ENCODE peak calls at places on chromosomes 12 and 14, in seven cellular contexts. One of them, this sample, is unnamed.

GRCh38 chr14:71659165-71659564 is 273.1 kb upstream of the RGS6 start:
- DNase-seq in body of pancreas: no peak
- DNase-seq in upper lobe of right lung: no peak
- DNase-seq in ovary: no peak
- DNase-seq in NB4: no peak
- DNase-seq in GM23338: no peak
- DNase-seq in uterus: no peak
- DNase-seq in this sample: peak; percentile 33

GRCh38 chr14:52380294-52380693 is 66.2 kb downstream of the PTGER2 start:
- DNase-seq in ovary: no peak
- DNase-seq in body of pancreas: no peak
- DNase-seq in GM23338: no peak
- DNase-seq in uterus: no peak
- DNase-seq in NB4: no peak
- DNase-seq in upper lobe of right lung: no peak
- DNase-seq in this sample: peak; percentile 37

GRCh38 chr14:99124482-99125104 is 147.4 kb downstream of the BCL11B start:
- DNase-seq in GM23338: no peak
- DNase-seq in upper lobe of right lung: no peak
- DNase-seq in uterus: no peak
- DNase-seq in ovary: no peak
- DNase-seq in body of pancreas: no peak
- DNase-seq in NB4: no peak
- DNase-seq in this sample: no peak

GRCh38 chr12:113863455-113863845 is 102.7 kb downstream of the RBM19 start:
- DNase-seq in body of pancreas: no peak
- DNase-seq in uterus: no peak
- DNase-seq in NB4: no peak
- DNase-seq in upper lobe of right lung: no peak
- DNase-seq in GM23338: no peak
- DNase-seq in ovary: no peak
- DNase-seq in this sample: no peak

GRCh38 chr12:69284131-69284530 is 44.8 kb downstream of the CPSF6 start:
- DNase-seq in GM23338: peak; percentile 93
- DNase-seq in NB4: peak; percentile 87
- DNase-seq in uterus: peak; percentile 72
- DNase-seq in upper lobe of right lung: peak; percentile 87
- DNase-seq in body of pancreas: peak; percentile 79
- DNase-seq in ovary: peak; percentile 86
- DNase-seq in this sample: peak; percentile 77

GRCh38 chr14:30223385-30223785 is 295.7 kb upstream of the PRKD1 start:
- DNase-seq in body of pancreas: peak; percentile 97
- DNase-seq in NB4: no peak
- DNase-seq in GM23338: no peak
- DNase-seq in uterus: peak; percentile 44
- DNase-seq in ovary: peak; percentile 29
- DNase-seq in upper lobe of right lung: peak; percentile 73
- DNase-seq in this sample: peak; percentile 94

GRCh38 chr14:23153891-23154796 is 29.3 kb downstream of the SLC7A8 start:
- DNase-seq in uterus: peak; percentile 95
- DNase-seq in body of pancreas: peak; percentile 98
- DNase-seq in NB4: peak; percentile 43
- DNase-seq in ovary: peak; percentile 95
- DNase-seq in upper lobe of right lung: peak; percentile 96
- DNase-seq in GM23338: peak; percentile 87
- DNase-seq in this sample: no peak

GRCh38 chr12:77924703-77925102 is 94.0 kb downstream of the NAV3 start:
- DNase-seq in body of pancreas: no peak
- DNase-seq in GM23338: no peak
- DNase-seq in uterus: no peak
- DNase-seq in upper lobe of right lung: no peak
- DNase-seq in NB4: no peak
- DNase-seq in ovary: no peak
- DNase-seq in this sample: peak; percentile 53

GRCh38 chr12:45938566-45938965 is 51.8 kb downstream of the SCAF11 start:
- DNase-seq in uterus: no peak
- DNase-seq in body of pancreas: no peak
- DNase-seq in ovary: no peak
- DNase-seq in GM23338: no peak
- DNase-seq in upper lobe of right lung: no peak
- DNase-seq in NB4: no peak
- DNase-seq in this sample: no peak

GRCh38 chr14:89425931-89426330 is 8.9 kb upstream of the FOXN3 start:
- DNase-seq in NB4: peak; percentile 49
- DNase-seq in upper lobe of right lung: no peak
- DNase-seq in uterus: no peak
- DNase-seq in body of pancreas: no peak
- DNase-seq in GM23338: no peak
- DNase-seq in ovary: no peak
- DNase-seq in this sample: peak; percentile 98

GRCh38 chr14:73239463-73240241 is 2.3 kb downstream of the PAPLN start:
- DNase-seq in GM23338: peak; percentile 77
- DNase-seq in ovary: peak; percentile 67
- DNase-seq in body of pancreas: peak; percentile 59
- DNase-seq in upper lobe of right lung: no peak
- DNase-seq in uterus: peak; percentile 61
- DNase-seq in NB4: no peak
- DNase-seq in this sample: peak; percentile 78

GRCh38 chr14:76958020-76958965 is 70.2 kb downstream of the IRF2BPL start:
- DNase-seq in uterus: no peak
- DNase-seq in GM23338: peak; percentile 44
- DNase-seq in body of pancreas: no peak
- DNase-seq in NB4: no peak
- DNase-seq in ovary: no peak
- DNase-seq in upper lobe of right lung: no peak
- DNase-seq in this sample: no peak

GRCh38 chr14:54646576-54647130 is 79.7 kb downstream of the SAMD4A start:
- DNase-seq in GM23338: no peak
- DNase-seq in upper lobe of right lung: no peak
- DNase-seq in ovary: no peak
- DNase-seq in NB4: no peak
- DNase-seq in body of pancreas: no peak
- DNase-seq in uterus: no peak
- DNase-seq in this sample: no peak

GRCh38 chr14:80300351-80300750 is 89.0 kb upstream of the DIO2 start:
- DNase-seq in upper lobe of right lung: no peak
- DNase-seq in body of pancreas: no peak
- DNase-seq in GM23338: no peak
- DNase-seq in NB4: no peak
- DNase-seq in ovary: no peak
- DNase-seq in uterus: no peak
- DNase-seq in this sample: no peak

GRCh38 chr12:16473610-16474326 is 126.3 kb downstream of the MGST1 start:
- DNase-seq in NB4: no peak
- DNase-seq in ovary: no peak
- DNase-seq in uterus: no peak
- DNase-seq in GM23338: no peak
- DNase-seq in body of pancreas: no peak
- DNase-seq in upper lobe of right lung: no peak
- DNase-seq in this sample: peak; percentile 16

GRCh38 chr12:52965337-52965731 is 16.4 kb downstream of the KRT18 start:
- DNase-seq in body of pancreas: peak; percentile 26
- DNase-seq in GM23338: peak; percentile 76
- DNase-seq in ovary: no peak
- DNase-seq in NB4: no peak
- DNase-seq in upper lobe of right lung: no peak
- DNase-seq in uterus: peak; percentile 23
- DNase-seq in this sample: no peak

GRCh38 chr12:48977290-48978281 is 536 bp upstream of the WNT1 start:
- DNase-seq in ovary: peak; percentile 64
- DNase-seq in body of pancreas: peak; percentile 62
- DNase-seq in GM23338: peak; percentile 82
- DNase-seq in upper lobe of right lung: peak; percentile 87
- DNase-seq in uterus: no peak
- DNase-seq in NB4: peak; percentile 77
- DNase-seq in this sample: no peak

GRCh38 chr12:48978741-48979601 is 849 bp downstream of the WNT1 start:
- DNase-seq in uterus: no peak
- DNase-seq in GM23338: no peak
- DNase-seq in NB4: no peak
- DNase-seq in body of pancreas: no peak
- DNase-seq in ovary: no peak
- DNase-seq in upper lobe of right lung: no peak
- DNase-seq in this sample: no peak

GRCh38 chr12:48980389-48980952 is 2.3 kb downstream of the WNT1 start:
- DNase-seq in GM23338: peak; percentile 88
- DNase-seq in body of pancreas: peak; percentile 25
- DNase-seq in upper lobe of right lung: no peak
- DNase-seq in uterus: no peak
- DNase-seq in NB4: peak; percentile 59
- DNase-seq in ovary: no peak
- DNase-seq in this sample: no peak

GRCh38 chr12:48979602-48980388 is 1.7 kb downstream of the WNT1 start:
- DNase-seq in body of pancreas: peak; percentile 58
- DNase-seq in NB4: peak; percentile 41
- DNase-seq in GM23338: peak; percentile 52
- DNase-seq in ovary: no peak
- DNase-seq in upper lobe of right lung: no peak
- DNase-seq in uterus: no peak
- DNase-seq in this sample: no peak

GRCh38 chr12:48978291-48978740 is at the start of gene WNT1:
- DNase-seq in body of pancreas: peak; percentile 38
- DNase-seq in uterus: no peak
- DNase-seq in NB4: no peak
- DNase-seq in GM23338: no peak
- DNase-seq in upper lobe of right lung: no peak
- DNase-seq in ovary: no peak
- DNase-seq in this sample: no peak
- H3K4me3 ChIP-seq in body of pancreas: no peak within 1 kb of the TSS
- H3K4me3 ChIP-seq in uterus: no peak within 1 kb of the TSS
- H3K4me3 ChIP-seq in NB4: no peak within 1 kb of the TSS
- H3K4me3 ChIP-seq in GM23338: peak within 1 kb of the TSS; percentile 59
- H3K4me3 ChIP-seq in upper lobe of right lung: peak within 1 kb of the TSS; percentile 42
- H3K4me3 ChIP-seq in ovary: no peak within 1 kb of the TSS
- H3K4me3 ChIP-seq in this sample: no peak within 1 kb of the TSS

GRCh38 chr12:120775862-120776552 is 50.4 kb downstream of the ACADS start:
- DNase-seq in ovary: no peak
- DNase-seq in GM23338: no peak
- DNase-seq in body of pancreas: no peak
- DNase-seq in NB4: no peak
- DNase-seq in uterus: no peak
- DNase-seq in upper lobe of right lung: no peak
- DNase-seq in this sample: no peak
- TF ChIP-seq CTCF in ovary: no peak
- TF ChIP-seq CTCF in GM23338: no peak
- TF ChIP-seq CTCF in body of pancreas: no peak
- TF ChIP-seq CTCF in NB4: peak; percentile 7
- TF ChIP-seq CTCF in uterus: no peak
- TF ChIP-seq CTCF in upper lobe of right lung: peak; percentile 14
- TF ChIP-seq CTCF in this sample: no peak

GRCh38 chr12:13100610-13100881 is 2.9 kb downstream of the GSG1 start:
- DNase-seq in NB4: no peak
- DNase-seq in upper lobe of right lung: no peak
- DNase-seq in GM23338: no peak
- DNase-seq in uterus: no peak
- DNase-seq in ovary: no peak
- DNase-seq in body of pancreas: no peak
- DNase-seq in this sample: no peak

GRCh38 chr12:13099066-13099909 is 4.2 kb downstream of the GSG1 start:
- DNase-seq in body of pancreas: no peak
- DNase-seq in GM23338: no peak
- DNase-seq in ovary: no peak
- DNase-seq in uterus: no peak
- DNase-seq in NB4: peak; percentile 96
- DNase-seq in upper lobe of right lung: no peak
- DNase-seq in this sample: peak; percentile 6

GRCh38 chr12:13099910-13100609 is 3.4 kb downstream of the GSG1 start:
- DNase-seq in upper lobe of right lung: no peak
- DNase-seq in GM23338: no peak
- DNase-seq in ovary: no peak
- DNase-seq in NB4: peak; percentile 25
- DNase-seq in uterus: no peak
- DNase-seq in body of pancreas: no peak
- DNase-seq in this sample: peak; percentile 7

GRCh38 chr12:13095266-13095995 is 8.0 kb downstream of the GSG1 start:
- DNase-seq in upper lobe of right lung: no peak
- DNase-seq in GM23338: no peak
- DNase-seq in uterus: no peak
- DNase-seq in ovary: no peak
- DNase-seq in NB4: peak; percentile 40
- DNase-seq in body of pancreas: no peak
- DNase-seq in this sample: no peak

GRCh38 chr12:13097526-13097925 is 5.9 kb downstream of the GSG1 start:
- DNase-seq in GM23338: no peak
- DNase-seq in NB4: peak; percentile 55
- DNase-seq in body of pancreas: no peak
- DNase-seq in uterus: peak; percentile 30
- DNase-seq in upper lobe of right lung: no peak
- DNase-seq in ovary: no peak
- DNase-seq in this sample: no peak
- H3K4me3 ChIP-seq in GM23338: no peak overlapping the region
- H3K4me3 ChIP-seq in NB4: peak overlapping the region; percentile 40
- H3K4me3 ChIP-seq in body of pancreas: no peak overlapping the region
- H3K4me3 ChIP-seq in uterus: peak overlapping the region; percentile 2
- H3K4me3 ChIP-seq in upper lobe of right lung: peak overlapping the region; percentile 38
- H3K4me3 ChIP-seq in ovary: peak overlapping the region; percentile 25
- H3K4me3 ChIP-seq in this sample: no peak overlapping the region

GRCh38 chr12:131139363-131140068 is 185.8 kb downstream of the ADGRD1 start:
- DNase-seq in uterus: no peak
- DNase-seq in ovary: no peak
- DNase-seq in upper lobe of right lung: peak; percentile 61
- DNase-seq in body of pancreas: no peak
- DNase-seq in GM23338: no peak
- DNase-seq in NB4: no peak
- DNase-seq in this sample: no peak

GRCh38 chr12:131140069-131140435 is 186.3 kb downstream of the ADGRD1 start:
- DNase-seq in GM23338: no peak
- DNase-seq in NB4: no peak
- DNase-seq in upper lobe of right lung: no peak
- DNase-seq in ovary: no peak
- DNase-seq in uterus: no peak
- DNase-seq in body of pancreas: no peak
- DNase-seq in this sample: no peak

GRCh38 chr12:131140697-131141096 is 187.0 kb downstream of the ADGRD1 start:
- DNase-seq in ovary: no peak
- DNase-seq in upper lobe of right lung: no peak
- DNase-seq in NB4: no peak
- DNase-seq in uterus: no peak
- DNase-seq in GM23338: no peak
- DNase-seq in body of pancreas: no peak
- DNase-seq in this sample: no peak

GRCh38 chr12:131142891-131143637 is 189.4 kb downstream of the ADGRD1 start:
- DNase-seq in uterus: no peak
- DNase-seq in GM23338: no peak
- DNase-seq in ovary: no peak
- DNase-seq in body of pancreas: no peak
- DNase-seq in NB4: peak; percentile 76
- DNase-seq in upper lobe of right lung: no peak
- DNase-seq in this sample: no peak

DNA sequence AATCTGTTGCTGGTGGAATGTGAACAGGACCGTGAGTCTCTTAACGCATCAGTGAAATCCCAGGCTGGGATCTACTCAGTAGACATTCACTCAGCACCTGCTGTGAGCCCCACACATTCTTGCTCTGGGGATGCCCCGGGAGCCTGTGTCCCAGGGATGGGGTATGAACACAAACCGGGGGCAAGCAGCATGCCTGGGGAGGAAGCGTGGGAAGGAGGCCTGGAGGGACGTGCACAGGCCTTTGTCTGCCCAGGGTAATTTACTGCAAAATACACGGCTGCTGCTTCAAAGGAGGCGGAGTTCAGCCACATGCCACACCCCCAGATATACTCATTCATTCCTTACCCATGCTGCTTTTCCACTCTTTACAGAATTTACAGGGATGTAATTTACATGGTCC is 187.8 kb downstream of the ADGRD1 start:
- DNase-seq in ovary: no peak
- DNase-seq in body of pancreas: no peak
- DNase-seq in NB4: no peak
- DNase-seq in GM23338: no peak
- DNase-seq in uterus: no peak
- DNase-seq in upper lobe of right lung: no peak
- DNase-seq in this sample: no peak
- TF ChIP-seq CTCF in ovary: no peak
- TF ChIP-seq CTCF in body of pancreas: no peak
- TF ChIP-seq CTCF in NB4: no peak
- TF ChIP-seq CTCF in GM23338: no peak
- TF ChIP-seq CTCF in uterus: no peak
- TF ChIP-seq CTCF in upper lobe of right lung: no peak
- TF ChIP-seq CTCF in this sample: no peak

This sample was measured in astrocyte of the spinal cord.